ENCODE peak calls at places on chromosomes 2 and 18, in seven cellular contexts. X is GM12878, G is Panc1, J is HepG2, E is upper lobe of left lung, W is HCT116, U is GM23338. T is an unnamed sample.

GRCh38 chr2:37688771-37689468 is 17.5 kb upstream of the CDC42EP3 start:
- ATAC-seq in W (peak; percentile 47), X (no peak), J (no peak), E (peak; percentile 55), G (peak; percentile 86), U (peak; percentile 64), T (peak; percentile 84)

GRCh38 chr2:86786001-86786536 is 4.6 kb downstream of the CD8A start:
- ATAC-seq in J (no peak), G (no peak), W (no peak), X (no peak), E (no peak), U (no peak), T (no peak)

GRCh38 chr2:71277536-71278103 is 50.7 kb upstream of the PAIP2B start:
- ATAC-seq in U (peak; percentile 60), G (peak; percentile 60), E (peak; percentile 72), X (peak; percentile 70), W (peak; percentile 63), J (peak; percentile 86), T (peak; percentile 35)

GRCh38 chr2:225236769-225237323 is 162.7 kb upstream of the NYAP2 start:
- ATAC-seq in W (no peak), X (peak; percentile 69), J (no peak), U (no peak), G (no peak), E (no peak), T (no peak)

GRCh38 chr18:31791817-31792579 is 31.3 kb upstream of the SLC25A52 start:
- ATAC-seq in E (peak; percentile 47), G (no peak), U (no peak), J (peak; percentile 73), X (peak; percentile 92), W (no peak), T (no peak)

GRCh38 chr2:62724886-62725711 is 19.6 kb downstream of the EHBP1 start:
- ATAC-seq in W (peak; percentile 95), J (peak; percentile 85), G (peak; percentile 85), U (peak; percentile 93), X (peak; percentile 63), E (peak; percentile 59), T (peak; percentile 7)

GRCh38 chr2:139218181-139218580 is 438.0 kb upstream of the NXPH2 start:
- ATAC-seq in X (no peak), G (no peak), E (no peak), U (no peak), J (no peak), W (no peak), T (no peak)

GRCh38 chr2:160194946-160195345 is 5.1 kb downstream of the ITGB6 start:
- ATAC-seq in J (no peak), X (peak; percentile 61), W (no peak), U (no peak), E (peak; percentile 37), G (no peak), T (no peak)

GRCh38 chr18:61991201-61991600 is 98.4 kb upstream of the RNF152 start:
- ATAC-seq in E (no peak), J (no peak), G (no peak), W (no peak), U (no peak), X (no peak), T (no peak)

GRCh38 chr2:100660851-100661584 is 98.2 kb downstream of the PDCL3 start:
- ATAC-seq in J (no peak), E (no peak), G (no peak), X (no peak), W (no peak), U (no peak), T (no peak)

GRCh38 chr2:191501390-191502168 is 176.4 kb upstream of the NABP1 start:
- ATAC-seq in X (no peak), G (peak; percentile 78), J (peak; percentile 76), U (no peak), W (peak; percentile 61), E (no peak), T (no peak)

GRCh38 chr2:229909090-229909489 is 12.7 kb downstream of the TRIP12 start:
- ATAC-seq in G (no peak), U (no peak), E (no peak), X (no peak), W (no peak), J (no peak), T (no peak)

GRCh38 chr2:233281986-233282603 is 25.5 kb upstream of the SAG start:
- ATAC-seq in W (no peak), X (no peak), E (no peak), J (no peak), U (no peak), G (no peak), T (no peak)

GRCh38 chr18:35026407-35027061 is 14.7 kb upstream of the MAPRE2 start:
- ATAC-seq in G (no peak), W (peak; percentile 69), J (peak; percentile 41), X (peak; percentile 79), U (peak; percentile 94), E (peak; percentile 45), T (no peak)

GRCh38 chr2:117879003-117879402 is 64.5 kb downstream of the DDX18 start:
- ATAC-seq in W (no peak), X (no peak), J (no peak), G (no peak), U (no peak), E (no peak), T (no peak)

GRCh38 chr2:68877079-68877772 is 6.0 kb upstream of the BMP10 start:
- ATAC-seq in E (no peak), X (no peak), G (no peak), W (no peak), U (no peak), J (no peak), T (no peak)

GRCh38 chr2:70142590-70143313 is 48.1 kb downstream of the C2orf42 start:
- ATAC-seq in X (peak; percentile 71), J (peak; percentile 68), E (peak; percentile 94), W (peak; percentile 74), U (peak; percentile 43), G (peak; percentile 89), T (peak; percentile 91)

GRCh38 chr2:70144443-70145167 is 46.2 kb downstream of the C2orf42 start:
- ATAC-seq in J (no peak), U (no peak), X (no peak), G (no peak), W (no peak), E (no peak), T (no peak)

GRCh38 chr2:70141754-70142589 is 48.8 kb downstream of the C2orf42 start:
- ATAC-seq in E (peak; percentile 82), G (peak; percentile 85), U (peak; percentile 65), J (peak; percentile 84), X (peak; percentile 71), W (peak; percentile 69), T (peak; percentile 88)

GRCh38 chr2:70145168-70145538 is 45.7 kb downstream of the C2orf42 start:
- ATAC-seq in U (no peak), E (no peak), X (no peak), G (no peak), W (no peak), J (no peak), T (no peak)

GRCh38 chr2:70143314-70144150 is 47.3 kb downstream of the C2orf42 start:
- ATAC-seq in E (no peak), G (peak; percentile 13), W (peak; percentile 23), X (peak; percentile 28), U (peak; percentile 0), J (peak; percentile 44), T (no peak)
- TF ChIP-seq POLR2AphosphoS5 in E (peak; percentile 11), G (no peak), W (peak; percentile 82), X (no peak), U (peak; percentile 28), J (peak; percentile 89), T (no peak)

GRCh38 chr2:46942891-46943626 is 27.5 kb upstream of the MCFD2 start:
- ATAC-seq in X (peak; percentile 15), W (no peak), G (no peak), J (no peak), U (no peak), E (no peak), T (no peak)

GRCh38 chr2:46945671-46946070 is 30.1 kb upstream of the MCFD2 start:
- ATAC-seq in U (no peak), X (no peak), G (no peak), J (no peak), W (no peak), E (no peak), T (no peak)

GRCh38 chr2:46939596-46940359 is 24.2 kb upstream of the MCFD2 start:
- ATAC-seq in X (no peak), U (no peak), E (no peak), J (peak; percentile 26), W (no peak), G (no peak), T (no peak)

GRCh38 chr2:46943881-46944798 is 28.5 kb upstream of the MCFD2 start:
- ATAC-seq in G (no peak), E (no peak), J (no peak), X (peak; percentile 69), U (no peak), W (no peak), T (no peak)

GRCh38 chr2:46942143-46942526 is 26.5 kb upstream of the MCFD2 start:
- ATAC-seq in J (peak; percentile 5), G (no peak), X (peak; percentile 71), U (peak; percentile 16), E (peak; percentile 50), W (peak; percentile 2), T (no peak)
- TF ChIP-seq POLR2AphosphoS5 in J (no peak), G (no peak), X (peak; percentile 66), U (no peak), E (peak; percentile 31), W (no peak), T (no peak)

GRCh38 chr18:25229080-25229479 is 122.9 kb downstream of the ZNF521 start:
- ATAC-seq in J (no peak), W (no peak), G (no peak), E (no peak), X (no peak), U (no peak), T (no peak)

GRCh38 chr18:25231327-25231691 is 120.7 kb downstream of the ZNF521 start:
- ATAC-seq in G (no peak), X (no peak), U (no peak), J (no peak), E (peak; percentile 28), W (no peak), T (peak; percentile 39)

GRCh38 chr18:25228410-25228809 is 123.6 kb downstream of the ZNF521 start:
- ATAC-seq in U (no peak), X (no peak), W (no peak), G (no peak), J (no peak), E (no peak), T (no peak)

GRCh38 chr18:25229858-25230257 is 122.1 kb downstream of the ZNF521 start:
- ATAC-seq in U (no peak), W (no peak), J (no peak), E (no peak), G (no peak), X (no peak), T (no peak)

GRCh38 chr18:25230658-25231326 is 121.2 kb downstream of the ZNF521 start:
- ATAC-seq in G (no peak), J (no peak), X (no peak), W (no peak), E (peak; percentile 87), U (peak; percentile 36), T (peak; percentile 93)
- TF ChIP-seq POLR2AphosphoS5 in G (no peak), J (no peak), X (no peak), W (no peak), E (peak; percentile 23), U (no peak), T (peak; percentile 82)

DNA sequence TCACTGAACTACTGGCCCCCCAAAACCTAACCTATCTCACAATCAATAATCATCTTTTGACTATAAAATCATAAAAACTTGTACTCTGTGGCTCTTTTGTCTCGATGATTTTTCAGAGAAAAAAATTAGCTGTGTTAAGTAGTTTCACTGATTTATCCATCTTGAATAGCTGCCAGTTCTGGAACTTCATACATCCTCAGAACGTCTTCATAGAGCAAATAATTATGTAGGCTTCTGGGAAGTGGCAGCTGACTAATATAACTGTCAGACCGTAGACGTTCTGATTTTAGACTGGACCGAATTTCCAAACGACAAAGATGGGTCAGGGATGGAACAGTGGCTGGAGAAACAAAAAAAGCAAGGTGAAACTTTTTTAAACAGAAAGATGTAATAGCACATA is 97.3 kb upstream of the CHAC2 start:
- ATAC-seq in W (no peak), X (no peak), U (no peak), J (no peak), G (no peak), E (no peak), T (no peak)
- TF ChIP-seq POLR2AphosphoS5 in W (no peak), X (no peak), U (no peak), J (no peak), G (no peak), E (no peak), T (no peak)